ENCODE peak calls at places on chromosomes 5 and 9, in six cellular contexts. One of them, this sample, is unnamed.

GRCh38 chr5:137296213-137296702 is 202.9 kb downstream of the SPOCK1 start:
- DNase-seq in NK-92 treated with Interleukin-12 subunit alpha and Interleukin-12 subunit beta, amount 100 ng/mL, for 24 hours: no peak
- DNase-seq in stimulated activated CD8-positive, alpha-beta memory T cell treated with anti-CD3 and anti-CD28 coated beads, Interleukin-15, amount 100 ng/mL, for 24 hours: no peak
- DNase-seq in fibroblast of mammary gland: no peak
- DNase-seq in choroid plexus epithelial cell: no peak
- DNase-seq in NCI-H1417: peak; percentile 94
- DNase-seq in this sample: no peak

GRCh38 chr5:68126871-68127270 is 88.7 kb upstream of the PIK3R1 start:
- DNase-seq in stimulated activated CD8-positive, alpha-beta memory T cell treated with anti-CD3 and anti-CD28 coated beads, Interleukin-15, amount 100 ng/mL, for 24 hours: no peak
- DNase-seq in choroid plexus epithelial cell: no peak
- DNase-seq in NCI-H1417: no peak
- DNase-seq in fibroblast of mammary gland: no peak
- DNase-seq in NK-92 treated with Interleukin-12 subunit alpha and Interleukin-12 subunit beta, amount 100 ng/mL, for 24 hours: no peak
- DNase-seq in this sample: no peak

GRCh38 chr5:157913575-157913974 is 54.6 kb upstream of the CLINT1 start:
- DNase-seq in fibroblast of mammary gland: no peak
- DNase-seq in NK-92 treated with Interleukin-12 subunit alpha and Interleukin-12 subunit beta, amount 100 ng/mL, for 24 hours: no peak
- DNase-seq in choroid plexus epithelial cell: no peak
- DNase-seq in stimulated activated CD8-positive, alpha-beta memory T cell treated with anti-CD3 and anti-CD28 coated beads, Interleukin-15, amount 100 ng/mL, for 24 hours: no peak
- DNase-seq in NCI-H1417: no peak
- DNase-seq in this sample: no peak

GRCh38 chr5:142873831-142874230 is 103.7 kb downstream of the ARHGAP26 start:
- DNase-seq in NCI-H1417: no peak
- DNase-seq in choroid plexus epithelial cell: peak; percentile 31
- DNase-seq in NK-92 treated with Interleukin-12 subunit alpha and Interleukin-12 subunit beta, amount 100 ng/mL, for 24 hours: no peak
- DNase-seq in stimulated activated CD8-positive, alpha-beta memory T cell treated with anti-CD3 and anti-CD28 coated beads, Interleukin-15, amount 100 ng/mL, for 24 hours: no peak
- DNase-seq in fibroblast of mammary gland: no peak
- DNase-seq in this sample: no peak

GRCh38 chr9:74784506-74784905 is 103.2 kb downstream of the TRPM6 start:
- DNase-seq in fibroblast of mammary gland: peak; percentile 81
- DNase-seq in NCI-H1417: no peak
- DNase-seq in NK-92 treated with Interleukin-12 subunit alpha and Interleukin-12 subunit beta, amount 100 ng/mL, for 24 hours: no peak
- DNase-seq in choroid plexus epithelial cell: no peak
- DNase-seq in stimulated activated CD8-positive, alpha-beta memory T cell treated with anti-CD3 and anti-CD28 coated beads, Interleukin-15, amount 100 ng/mL, for 24 hours: no peak
- DNase-seq in this sample: no peak

GRCh38 chr5:135831439-135832262 is 2.8 kb upstream of the SLC25A48 start:
- DNase-seq in NCI-H1417: no peak
- DNase-seq in fibroblast of mammary gland: no peak
- DNase-seq in choroid plexus epithelial cell: no peak
- DNase-seq in NK-92 treated with Interleukin-12 subunit alpha and Interleukin-12 subunit beta, amount 100 ng/mL, for 24 hours: no peak
- DNase-seq in stimulated activated CD8-positive, alpha-beta memory T cell treated with anti-CD3 and anti-CD28 coated beads, Interleukin-15, amount 100 ng/mL, for 24 hours: no peak
- DNase-seq in this sample: no peak

GRCh38 chr5:81208904-81209303 is 24.2 kb upstream of the CKMT2 start:
- DNase-seq in stimulated activated CD8-positive, alpha-beta memory T cell treated with anti-CD3 and anti-CD28 coated beads, Interleukin-15, amount 100 ng/mL, for 24 hours: no peak
- DNase-seq in NCI-H1417: no peak
- DNase-seq in NK-92 treated with Interleukin-12 subunit alpha and Interleukin-12 subunit beta, amount 100 ng/mL, for 24 hours: no peak
- DNase-seq in choroid plexus epithelial cell: no peak
- DNase-seq in fibroblast of mammary gland: peak; percentile 9
- DNase-seq in this sample: no peak

GRCh38 chr9:86774101-86774500 is 173.2 kb downstream of the GAS1 start:
- DNase-seq in NCI-H1417: no peak
- DNase-seq in fibroblast of mammary gland: no peak
- DNase-seq in stimulated activated CD8-positive, alpha-beta memory T cell treated with anti-CD3 and anti-CD28 coated beads, Interleukin-15, amount 100 ng/mL, for 24 hours: no peak
- DNase-seq in choroid plexus epithelial cell: no peak
- DNase-seq in NK-92 treated with Interleukin-12 subunit alpha and Interleukin-12 subunit beta, amount 100 ng/mL, for 24 hours: no peak
- DNase-seq in this sample: no peak

GRCh38 chr5:62684310-62684709 is 105.7 kb downstream of the LRRC70 start:
- DNase-seq in stimulated activated CD8-positive, alpha-beta memory T cell treated with anti-CD3 and anti-CD28 coated beads, Interleukin-15, amount 100 ng/mL, for 24 hours: no peak
- DNase-seq in NK-92 treated with Interleukin-12 subunit alpha and Interleukin-12 subunit beta, amount 100 ng/mL, for 24 hours: no peak
- DNase-seq in fibroblast of mammary gland: no peak
- DNase-seq in choroid plexus epithelial cell: no peak
- DNase-seq in NCI-H1417: peak; percentile 37
- DNase-seq in this sample: no peak

This sample was measured in omental fat pad.